ENCODE peak calls at places on chromosome 2, in nine cellular contexts. S is suprapubic skin, A is upper lobe of right lung, H is tibial artery, G is bronchial epithelial cell, V is kidney, F is endodermal cell, O is esophagus muscularis mucosa, P is GM12865. I is an unnamed sample.

GRCh38 chr2:232655392-232655791 is 22.0 kb downstream of the EFHD1 start:
- DNase-seq in S (no peak), A (no peak), H (peak), G (no peak), V (no peak), F (no peak), O (no peak), P (no peak), I (no peak)

GRCh38 chr2:234666911-234667310 is 170.0 kb upstream of the ARL4C start:
- DNase-seq in S (no peak), A (no peak), H (no peak), G (no peak), V (no peak), F (no peak), O (peak), P (no peak), I (no peak)

GRCh38 chr2:38376346-38376682 is 759 bp downstream of the ATL2 start:
- DNase-seq in S (peak), A (no peak), H (no peak), G (peak), V (no peak), F (peak), O (no peak), P (peak), I (no peak)

GRCh38 chr2:137886432-137886831 is 77.8 kb upstream of the HNMT start:
- DNase-seq in S (no peak), A (no peak), H (no peak), G (peak), V (no peak), F (peak), O (no peak), P (no peak), I (no peak)

GRCh38 chr2:55782528-55783173 is 89.0 kb upstream of the PNPT1 start:
- DNase-seq in S (no peak), A (no peak), H (no peak), G (no peak), V (no peak), F (no peak), O (no peak), P (no peak), I (no peak)

GRCh38 chr2:121689356-121689755 is 40.1 kb upstream of the CLASP1 start:
- DNase-seq in S (no peak), A (no peak), H (no peak), G (peak), V (no peak), F (no peak), O (no peak), P (no peak), I (no peak)

GRCh38 chr2:184597571-184597980 is 753 bp upstream of the ZNF804A start:
- DNase-seq in S (no peak), A (no peak), H (peak), G (no peak), V (peak), F (peak), O (no peak), P (peak), I (no peak)

GRCh38 chr2:38509947-38510326 is 92.8 kb downstream of the HNRNPLL start:
- DNase-seq in S (no peak), A (no peak), H (no peak), G (no peak), V (no peak), F (no peak), O (no peak), P (no peak), I (no peak)

GRCh38 chr2:101710690-101711318 is 13.3 kb downstream of the MAP4K4 start:
- DNase-seq in S (no peak), A (no peak), H (no peak), G (no peak), V (no peak), F (no peak), O (no peak), P (no peak), I (no peak)

GRCh38 chr2:20403693-20404381 is 43.0 kb upstream of the RHOB start:
- DNase-seq in S (no peak), A (no peak), H (no peak), G (no peak), V (no peak), F (no peak), O (no peak), P (no peak), I (no peak)

DNA sequence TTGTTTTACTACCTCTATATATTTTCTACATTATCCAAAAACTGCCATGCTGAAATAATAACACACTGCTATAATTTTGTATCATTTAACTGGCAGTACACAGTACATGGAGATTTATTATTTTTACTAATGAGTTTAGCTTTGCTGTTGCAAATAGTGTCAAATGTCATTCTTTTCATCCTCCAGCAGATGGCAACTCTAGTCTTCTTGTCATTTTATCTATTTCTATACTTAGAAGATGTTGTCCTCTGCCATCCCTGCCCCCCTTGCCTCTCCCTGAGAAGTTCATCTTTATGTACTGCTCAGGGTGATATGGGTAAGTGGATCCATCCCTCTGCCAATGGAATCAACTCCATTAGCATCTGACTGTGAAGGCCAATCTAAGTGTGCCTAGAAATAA is 21.7 kb upstream of the LRRTM1 start:
- DNase-seq in S (no peak), A (no peak), H (no peak), G (peak), V (no peak), F (no peak), O (no peak), P (peak), I (no peak)
- TF ChIP-seq CTCF in S (no peak), A (peak), H (no peak), G (peak), V (peak), F (peak), O (peak), P (peak), I (no peak)

GRCh38 chr2:223097888-223098383 is 45.9 kb downstream of the KCNE4 start:
- DNase-seq in S (no peak), A (no peak), H (no peak), G (no peak), V (no peak), F (no peak), O (no peak), P (no peak), I (no peak)
- TF ChIP-seq CTCF in S (no peak), A (no peak), H (no peak), G (no peak), V (no peak), F (no peak), O (no peak), P (no peak), I (no peak)

GRCh38 chr2:70087703-70088507 is 628 bp downstream of the PCBP1 start:
- DNase-seq in S (peak), A (peak), H (no peak), G (peak), V (peak), F (peak), O (no peak), P (peak), I (peak)
- TF ChIP-seq CTCF in S (no peak), A (no peak), H (no peak), G (no peak), V (no peak), F (no peak), O (no peak), P (no peak), I (no peak)

DNA sequence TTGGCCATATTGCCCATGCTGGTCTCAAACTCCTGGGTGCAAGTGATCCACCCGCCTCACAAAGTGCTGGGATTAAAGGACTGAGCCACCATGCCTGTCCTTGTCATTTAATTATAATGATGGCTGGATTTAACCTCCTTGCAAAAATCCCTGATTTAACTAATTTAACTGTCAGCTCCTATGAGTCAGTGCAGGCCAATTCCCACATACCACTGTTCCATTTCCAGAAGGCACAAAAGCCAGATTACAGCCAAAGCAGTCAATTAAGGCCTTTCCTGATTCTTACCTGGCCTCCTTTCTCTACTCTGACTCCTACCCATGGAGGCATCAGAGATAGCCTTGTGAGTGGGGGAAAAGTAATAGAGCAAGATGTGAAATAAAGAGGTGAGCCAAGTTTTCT is 12.3 kb upstream of the SLC35F5 start:
- DNase-seq in S (no peak), A (no peak), H (no peak), G (no peak), V (no peak), F (no peak), O (no peak), P (no peak), I (no peak)
- TF ChIP-seq CTCF in S (no peak), A (no peak), H (no peak), G (no peak), V (no peak), F (no peak), O (no peak), P (no peak), I (no peak)

GRCh38 chr2:222860740-222861410 is at the start of gene ACSL3:
- DNase-seq in S (peak), A (peak), H (peak), G (peak), V (peak), F (peak), O (peak), P (peak), I (peak)
- TF ChIP-seq CTCF in S (peak), A (peak), H (no peak), G (no peak), V (no peak), F (peak), O (no peak), P (no peak), I (no peak)

DNA sequence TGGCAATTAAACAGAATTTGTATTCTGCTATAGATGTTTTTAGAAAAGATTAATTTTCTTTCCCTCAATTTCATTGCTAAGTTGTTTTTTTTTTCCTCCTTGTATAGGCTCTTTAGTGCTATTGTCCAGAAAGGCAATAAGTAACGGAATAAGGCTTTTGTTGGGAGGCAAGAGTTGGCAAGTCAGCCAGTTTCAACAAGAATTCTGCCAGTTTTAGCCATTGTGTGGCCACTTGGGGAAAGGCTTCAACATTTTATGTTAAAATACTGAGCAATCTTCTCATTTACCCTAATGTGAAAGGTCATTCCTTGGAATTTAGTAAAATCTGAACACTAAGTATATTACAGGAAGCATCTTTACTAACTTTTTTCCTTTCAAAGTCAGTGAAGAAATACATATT is 9.6 kb downstream of the CALCRL start:
- DNase-seq in S (no peak), A (no peak), H (no peak), G (no peak), V (no peak), F (no peak), O (no peak), P (no peak), I (no peak)
- TF ChIP-seq CTCF in S (no peak), A (no peak), H (no peak), G (no peak), V (no peak), F (no peak), O (no peak), P (no peak), I (no peak)

GRCh38 chr2:23519334-23519651 is 134.3 kb downstream of the KLHL29 start:
- DNase-seq in S (no peak), A (no peak), H (no peak), G (no peak), V (no peak), F (no peak), O (no peak), P (no peak), I (no peak)
- TF ChIP-seq CTCF in S (no peak), A (peak), H (no peak), G (no peak), V (no peak), F (peak), O (peak), P (no peak), I (no peak)

DNA sequence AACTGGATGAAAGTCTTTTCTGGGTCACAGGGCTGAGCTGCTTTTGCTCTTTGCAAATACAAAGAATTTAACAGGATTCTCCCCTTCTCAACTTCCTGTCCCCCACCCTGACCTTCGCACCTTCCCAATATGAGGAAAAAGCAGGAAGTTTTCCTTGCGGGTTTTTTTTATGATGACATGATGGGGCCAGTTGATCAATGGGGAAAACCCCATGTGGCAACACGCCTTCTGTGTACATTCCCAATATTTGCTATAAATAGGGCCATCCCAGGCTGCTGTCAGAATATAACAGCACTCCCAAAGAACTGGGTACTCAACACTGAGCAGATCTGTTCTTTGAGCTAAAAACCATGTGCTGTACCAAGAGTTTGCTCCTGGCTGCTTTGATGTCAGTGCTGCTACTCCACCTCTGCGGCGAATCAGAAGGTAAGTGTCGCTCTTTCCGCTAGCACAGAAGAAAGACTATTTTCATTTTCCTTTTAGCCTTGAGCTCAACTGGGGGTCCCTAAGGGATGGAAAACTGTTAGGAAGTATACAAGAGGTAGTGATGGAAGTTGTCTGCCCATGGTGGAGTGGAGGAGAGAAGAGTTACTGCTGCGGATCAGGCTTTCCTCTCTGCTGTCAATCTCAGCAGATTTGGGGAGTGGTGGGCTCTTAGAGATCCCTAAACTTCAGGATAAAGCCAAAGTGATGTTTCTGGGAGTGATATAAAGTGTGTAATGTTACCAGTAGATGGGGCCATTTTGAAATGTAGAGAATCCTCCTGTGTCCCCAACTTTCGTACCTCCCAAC is at the start of gene CCL20:
- DNase-seq in S (no peak), A (no peak), H (no peak), G (peak), V (no peak), F (no peak), O (no peak), P (no peak), I (peak)
- TF ChIP-seq CTCF in S (no peak), A (no peak), H (no peak), G (no peak), V (no peak), F (peak), O (no peak), P (no peak), I (no peak)